ENCODE peak calls at places on chromosomes 5 and 9, in eight cellular contexts. C is NCI-H510A, L is mesothelial cell of epicardium, R is hypothalamus, P is choroid plexus epithelial cell, Z is neural progenitor cell, M is NCI-H1694, J is Peyer's patch. S is an unnamed sample.

GRCh38 chr9:93119953-93120845 is 13.9 kb downstream of the NINJ1 start:
- DNase-seq in P (peak), R (no peak), J (peak), C (no peak), M (no peak), L (no peak), Z (no peak), S (no peak)

GRCh38 chr9:128637656-128638055 is 19.0 kb downstream of the DYNC2I2 start:
- DNase-seq in P (no peak), J (no peak), R (no peak), M (no peak), L (no peak), C (peak), Z (no peak), S (no peak)

GRCh38 chr9:107293555-107294085 is 10.5 kb downstream of the RAD23B start:
- DNase-seq in C (no peak), M (no peak), L (no peak), J (no peak), Z (no peak), P (no peak), R (no peak), S (no peak)

GRCh38 chr5:1471240-1471853 is 26.1 kb upstream of the SLC6A3 start:
- DNase-seq in Z (no peak), C (no peak), M (no peak), R (no peak), P (no peak), J (peak), L (no peak), S (no peak)

GRCh38 chr9:14031015-14031414 is 282.9 kb downstream of the NFIB start:
- DNase-seq in R (no peak), L (no peak), Z (peak), C (no peak), M (peak), P (peak), J (no peak), S (peak)

GRCh38 chr9:76725181-76725580 is 39.1 kb upstream of the PCA3 start:
- DNase-seq in P (no peak), J (no peak), L (no peak), Z (no peak), R (no peak), M (no peak), C (peak), S (no peak)

GRCh38 chr5:113166285-113166684 is 189.7 kb downstream of the DCP2 start:
- DNase-seq in Z (no peak), J (no peak), L (no peak), C (no peak), P (peak), M (no peak), R (no peak), S (no peak)

GRCh38 chr5:136011427-136012001 is 17.3 kb upstream of the TGFBI start:
- DNase-seq in J (no peak), P (peak), C (no peak), M (no peak), Z (no peak), L (no peak), R (no peak), S (no peak)

GRCh38 chr9:122398371-122398924 is 27.6 kb downstream of the PTGS1 start:
- DNase-seq in C (no peak), L (no peak), Z (no peak), M (no peak), J (no peak), R (no peak), P (no peak), S (no peak)

GRCh38 chr9:133560944-133561343 is 26.4 kb downstream of the ADAMTSL2 start:
- DNase-seq in M (no peak), P (no peak), R (no peak), J (no peak), L (no peak), Z (no peak), C (no peak), S (no peak)

GRCh38 chr9:122265265-122265900 is 701 bp downstream of the MRRF start:
- DNase-seq in L (no peak), P (peak), C (no peak), J (no peak), Z (no peak), M (no peak), R (no peak), S (no peak)

GRCh38 chr9:135986605-135987004 is 25.4 kb upstream of the UBAC1 start:
- DNase-seq in L (no peak), J (no peak), Z (no peak), C (no peak), R (no peak), M (no peak), P (no peak), S (no peak)

GRCh38 chr9:69469136-69469535 is 144.1 kb downstream of the ENTREP1 start:
- DNase-seq in R (no peak), C (no peak), P (no peak), L (no peak), Z (no peak), M (no peak), J (no peak), S (no peak)

GRCh38 chr9:136014928-136015633 is 53.9 kb upstream of the UBAC1 start:
- DNase-seq in Z (no peak), P (no peak), C (no peak), R (no peak), J (no peak), L (no peak), M (no peak), S (no peak)

GRCh38 chr5:14364576-14365472 is 216.8 kb upstream of the OTULINL start:
- DNase-seq in C (peak), R (no peak), J (peak), P (no peak), L (peak), Z (peak), M (no peak), S (no peak)

GRCh38 chr9:82021198-82021597 is 32.6 kb downstream of the SPATA31D1 start:
- DNase-seq in L (no peak), R (no peak), P (peak), J (no peak), Z (no peak), M (no peak), C (no peak), S (no peak)

GRCh38 chr5:159877087-159877486 is 39.2 kb upstream of the ADRA1B start:
- DNase-seq in L (no peak), C (no peak), P (no peak), Z (no peak), J (no peak), R (no peak), M (no peak), S (no peak)

GRCh38 chr5:119346404-119346803 is 9.4 kb upstream of the TNFAIP8 start:
- DNase-seq in P (no peak), L (no peak), J (no peak), R (no peak), C (no peak), M (no peak), Z (no peak), S (no peak)

GRCh38 chr9:104635471-104635870 is 17.5 kb upstream of the OR13C9 start:
- DNase-seq in J (no peak), C (no peak), Z (no peak), L (no peak), P (no peak), R (no peak), M (no peak), S (no peak)

GRCh38 chr5:173567548-173567947 is 48.9 kb downstream of the BOD1 start:
- DNase-seq in R (no peak), M (no peak), L (no peak), Z (no peak), C (no peak), P (peak), J (no peak), S (no peak)

GRCh38 chr9:134925011-134925511 is 7.3 kb upstream of the FCN1 start:
- DNase-seq in M (no peak), C (no peak), R (no peak), P (no peak), Z (no peak), L (no peak), J (peak), S (no peak)

S was measured in retina.